ENCODE peak calls at places on chromosomes 12 and 14, in six cellular contexts. J is OCI-M1, Z is NCI-H1092, K is smooth muscle cell of the brain vasculature, M is tibial artery, P is suprapubic skin. F is an unnamed sample.

GRCh38 chr12:114403044-114403689 is 2.8 kb downstream of the TBX5 start:
- DNase-seq in J (no peak), M (no peak), P (no peak), K (no peak), Z (no peak), F (no peak)

GRCh38 chr12:105235299-105235746 is 651 bp downstream of the APPL2 start:
- DNase-seq in Z (peak), K (no peak), J (peak), P (no peak), M (no peak), F (no peak)

GRCh38 chr14:104073764-104074163 is 11.7 kb upstream of the ASPG start:
- DNase-seq in P (no peak), J (no peak), M (no peak), Z (no peak), K (no peak), F (no peak)

GRCh38 chr12:47274725-47275124 is 195.0 kb upstream of the AMIGO2 start:
- DNase-seq in M (no peak), K (no peak), J (no peak), P (no peak), Z (no peak), F (no peak)

GRCh38 chr14:69695664-69696527 is 71.0 kb upstream of the SRSF5 start:
- DNase-seq in J (peak), M (no peak), K (no peak), P (no peak), Z (peak), F (peak)

GRCh38 chr14:55291480-55292081 is 20.4 kb downstream of the FBXO34 start:
- DNase-seq in J (no peak), Z (no peak), M (no peak), K (no peak), P (no peak), F (no peak)

GRCh38 chr14:95255013-95255412 is 64.7 kb downstream of the CLMN start:
- DNase-seq in M (no peak), P (no peak), K (no peak), Z (no peak), J (no peak), F (peak)

GRCh38 chr12:111295176-111295575 is 73.7 kb downstream of the PHETA1 start:
- DNase-seq in Z (no peak), P (no peak), J (no peak), M (no peak), K (no peak), F (no peak)

GRCh38 chr12:90653051-90653450 is 301.9 kb downstream of the CCER1 start:
- DNase-seq in P (no peak), J (no peak), Z (no peak), M (no peak), K (no peak), F (no peak)

GRCh38 chr12:89082354-89082753 is 269.9 kb downstream of the DUSP6 start:
- DNase-seq in K (no peak), P (no peak), Z (no peak), M (no peak), J (no peak), F (no peak)

GRCh38 chr14:77161011-77161410 is 19.4 kb upstream of the ZDHHC22 start:
- DNase-seq in P (no peak), K (no peak), M (no peak), Z (no peak), J (no peak), F (no peak)

GRCh38 chr12:96401061-96401871 is 1.0 kb upstream of the CDK17 start:
- DNase-seq in P (no peak), Z (no peak), K (peak), M (no peak), J (peak), F (no peak)

GRCh38 chr14:99792551-99793212 is 531 bp upstream of the EML1 start:
- DNase-seq in J (no peak), P (no peak), Z (no peak), K (no peak), M (peak), F (no peak)

GRCh38 chr12:32397703-32398102 is 1.7 kb upstream of the FGD4 start:
- DNase-seq in P (no peak), K (no peak), M (no peak), Z (peak), J (no peak), F (no peak)

GRCh38 chr12:12384601-12385321 is 27.9 kb downstream of the BORCS5 start:
- DNase-seq in K (peak), P (no peak), M (no peak), Z (no peak), J (peak), F (no peak)

GRCh38 chr14:61025239-61026223 is 44.5 kb downstream of the SLC38A6 start:
- DNase-seq in K (peak), J (peak), M (peak), Z (peak), P (peak), F (no peak)

GRCh38 chr14:96285667-96286066 is 29.7 kb downstream of the BDKRB1 start:
- DNase-seq in K (no peak), J (no peak), Z (no peak), M (no peak), P (no peak), F (no peak)

GRCh38 chr12:13205809-13206559 is 9.5 kb downstream of the EMP1 start:
- DNase-seq in Z (no peak), J (no peak), K (peak), P (no peak), M (no peak), F (no peak)

GRCh38 chr12:15863258-15863835 is 18.8 kb upstream of the STRAP start:
- DNase-seq in J (no peak), M (no peak), Z (no peak), P (no peak), K (no peak), F (no peak)

F was measured in cardiac septum.